ENCODE peak calls at places on chromosomes 11 and 22, in four cellular contexts. One of them, this sample, is unnamed. For H3K4me1, the result is how much of the 10 kb centered on the place peaks cover.

GRCh38 chr22:27625769-27626674 is 175.5 kb downstream of the MN1 start:
- DNase-seq in HepG2: no peak
- DNase-seq in SK-N-SH: no peak
- DNase-seq in GM12878: no peak
- DNase-seq in this sample: no peak

GRCh38 chr11:127620660-127621059 is 620.1 kb upstream of the KIRREL3 start:
- DNase-seq in HepG2: no peak
- DNase-seq in SK-N-SH: no peak
- DNase-seq in GM12878: no peak
- DNase-seq in this sample: no peak

GRCh38 chr22:40583058-40583741 is 53.3 kb downstream of the MRTFA start:
- DNase-seq in HepG2: no peak
- DNase-seq in SK-N-SH: no peak
- DNase-seq in GM12878: no peak
- DNase-seq in this sample: no peak

GRCh38 chr11:22510741-22511140 is 114.9 kb downstream of the FANCF start:
- DNase-seq in HepG2: no peak
- DNase-seq in SK-N-SH: no peak
- DNase-seq in GM12878: no peak
- DNase-seq in this sample: no peak

GRCh38 chr11:65420506-65421203 is 1.9 kb upstream of the NEAT1 start:
- DNase-seq in HepG2: no peak
- DNase-seq in SK-N-SH: peak
- DNase-seq in GM12878: no peak
- DNase-seq in this sample: no peak

GRCh38 chr22:41504397-41504796 is 35.5 kb downstream of the ACO2 start:
- DNase-seq in HepG2: no peak
- DNase-seq in SK-N-SH: no peak
- DNase-seq in GM12878: no peak
- DNase-seq in this sample: no peak

GRCh38 chr22:20324139-20324516 is 4.3 kb upstream of the DGCR6L start:
- DNase-seq in HepG2: peak
- DNase-seq in SK-N-SH: no peak
- DNase-seq in GM12878: no peak
- DNase-seq in this sample: no peak

GRCh38 chr11:97751405-97751804 is 1269.3 kb upstream of the CNTN5 start:
- DNase-seq in HepG2: no peak
- DNase-seq in SK-N-SH: no peak
- DNase-seq in GM12878: no peak
- DNase-seq in this sample: no peak

GRCh38 chr11:96817488-96817887 is 427.7 kb downstream of the JRKL start:
- DNase-seq in HepG2: no peak
- DNase-seq in SK-N-SH: no peak
- DNase-seq in GM12878: no peak
- DNase-seq in this sample: no peak

GRCh38 chr11:4982678-4983077 is 12.0 kb upstream of the OR51L1 start:
- DNase-seq in HepG2: no peak
- DNase-seq in SK-N-SH: no peak
- DNase-seq in GM12878: no peak
- DNase-seq in this sample: no peak

DNA sequence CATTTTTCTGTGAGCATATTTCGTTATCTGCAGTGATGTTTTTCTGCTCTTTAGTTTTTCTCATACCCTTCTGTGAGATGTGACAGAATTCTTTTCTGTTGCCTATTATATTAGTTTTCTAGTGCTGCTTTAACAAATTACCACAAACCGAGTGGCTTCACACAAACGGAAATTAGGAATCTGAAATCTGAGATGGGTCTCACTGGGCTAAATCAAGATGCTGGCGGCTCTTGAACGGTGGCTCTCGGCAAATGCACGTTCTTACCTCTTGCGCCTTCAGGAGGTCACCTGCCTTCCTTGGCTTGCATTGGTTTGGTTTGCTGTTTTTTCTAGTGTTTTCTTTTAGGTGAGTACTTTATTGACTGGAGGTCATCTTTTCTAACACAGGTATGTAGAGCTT is 13.0 kb downstream of the ZBED4 start:
- DNase-seq in HepG2: no peak
- DNase-seq in SK-N-SH: no peak
- DNase-seq in GM12878: no peak
- DNase-seq in this sample: no peak
- H3K4me1 ChIP-seq in HepG2: under half
- H3K4me1 ChIP-seq in SK-N-SH: under half
- H3K4me1 ChIP-seq in GM12878: under half
- H3K4me1 ChIP-seq in this sample: under half

DNA sequence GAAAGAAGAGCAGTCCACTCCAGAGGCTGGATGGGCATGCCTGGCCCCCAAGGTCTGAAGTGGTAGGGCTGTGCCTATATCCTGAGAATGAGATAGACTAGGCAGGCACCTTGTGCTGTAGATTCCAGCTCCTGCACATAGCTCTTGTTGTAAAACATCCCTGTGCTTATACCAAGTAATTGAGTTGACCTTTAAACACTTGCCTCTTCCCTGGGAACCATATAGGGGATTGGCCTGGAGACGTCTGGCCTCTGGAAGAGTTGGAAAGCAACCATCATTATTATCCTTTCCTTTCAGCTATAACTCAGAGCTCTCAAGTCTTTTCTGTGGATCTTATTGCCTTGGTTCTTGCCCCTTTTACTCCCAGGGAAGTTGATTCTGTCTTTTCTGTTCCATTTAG is 15.1 kb downstream of the LIMK2 start:
- DNase-seq in HepG2: no peak
- DNase-seq in SK-N-SH: no peak
- DNase-seq in GM12878: no peak
- DNase-seq in this sample: no peak
- TF ChIP-seq REST in HepG2: no peak
- TF ChIP-seq REST in SK-N-SH: no peak
- TF ChIP-seq REST in GM12878: no peak
- TF ChIP-seq REST in this sample: no peak

GRCh38 chr11:108965602-108966001 is 300.7 kb downstream of the DDX10 start:
- DNase-seq in HepG2: no peak
- DNase-seq in SK-N-SH: no peak
- DNase-seq in GM12878: no peak
- DNase-seq in this sample: no peak
- TF ChIP-seq PBX3 in HepG2: no peak
- TF ChIP-seq PBX3 in SK-N-SH: no peak
- TF ChIP-seq PBX3 in GM12878: no peak
- TF ChIP-seq PBX3 in this sample: no peak

DNA sequence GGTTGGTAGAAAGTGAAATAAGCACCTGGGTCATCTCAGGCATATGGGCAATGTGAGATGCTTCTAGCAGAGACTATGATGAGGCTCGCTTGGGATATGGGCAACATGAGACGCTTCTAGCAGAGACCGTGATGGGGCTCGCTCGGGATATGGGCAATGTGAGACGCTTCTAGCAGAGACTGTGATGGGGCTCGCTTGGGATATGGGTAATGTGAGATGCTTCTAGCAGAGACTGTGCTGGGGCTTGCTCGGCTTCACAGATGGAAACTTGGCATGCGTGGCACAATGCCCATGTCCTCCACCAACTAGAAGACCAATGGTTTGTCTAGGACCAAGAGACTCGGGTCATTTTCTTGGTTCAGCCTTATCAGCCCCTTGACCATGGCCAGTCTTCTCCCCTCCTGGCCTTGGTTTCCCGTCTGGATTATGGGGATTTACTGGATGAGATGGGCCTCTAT is 7.1 kb downstream of the MYEOV start:
- DNase-seq in HepG2: no peak
- DNase-seq in SK-N-SH: no peak
- DNase-seq in GM12878: no peak
- DNase-seq in this sample: no peak
- H3K4me1 ChIP-seq in HepG2: under half
- H3K4me1 ChIP-seq in SK-N-SH: half or more
- H3K4me1 ChIP-seq in GM12878: under half
- H3K4me1 ChIP-seq in this sample: half or more

GRCh38 chr22:37750596-37751162 is 53.8 kb downstream of the TRIOBP start:
- DNase-seq in HepG2: no peak
- DNase-seq in SK-N-SH: no peak
- DNase-seq in GM12878: no peak
- DNase-seq in this sample: no peak

GRCh38 chr22:37751449-37752188 is 54.8 kb downstream of the TRIOBP start:
- DNase-seq in HepG2: no peak
- DNase-seq in SK-N-SH: no peak
- DNase-seq in GM12878: no peak
- DNase-seq in this sample: no peak

GRCh38 chr22:37749831-37750595 is 53.2 kb downstream of the TRIOBP start:
- DNase-seq in HepG2: peak
- DNase-seq in SK-N-SH: no peak
- DNase-seq in GM12878: no peak
- DNase-seq in this sample: no peak

GRCh38 chr22:37753746-37754145 is 54.0 kb upstream of the GCAT start:
- DNase-seq in HepG2: no peak
- DNase-seq in SK-N-SH: no peak
- DNase-seq in GM12878: no peak
- DNase-seq in this sample: no peak

DNA sequence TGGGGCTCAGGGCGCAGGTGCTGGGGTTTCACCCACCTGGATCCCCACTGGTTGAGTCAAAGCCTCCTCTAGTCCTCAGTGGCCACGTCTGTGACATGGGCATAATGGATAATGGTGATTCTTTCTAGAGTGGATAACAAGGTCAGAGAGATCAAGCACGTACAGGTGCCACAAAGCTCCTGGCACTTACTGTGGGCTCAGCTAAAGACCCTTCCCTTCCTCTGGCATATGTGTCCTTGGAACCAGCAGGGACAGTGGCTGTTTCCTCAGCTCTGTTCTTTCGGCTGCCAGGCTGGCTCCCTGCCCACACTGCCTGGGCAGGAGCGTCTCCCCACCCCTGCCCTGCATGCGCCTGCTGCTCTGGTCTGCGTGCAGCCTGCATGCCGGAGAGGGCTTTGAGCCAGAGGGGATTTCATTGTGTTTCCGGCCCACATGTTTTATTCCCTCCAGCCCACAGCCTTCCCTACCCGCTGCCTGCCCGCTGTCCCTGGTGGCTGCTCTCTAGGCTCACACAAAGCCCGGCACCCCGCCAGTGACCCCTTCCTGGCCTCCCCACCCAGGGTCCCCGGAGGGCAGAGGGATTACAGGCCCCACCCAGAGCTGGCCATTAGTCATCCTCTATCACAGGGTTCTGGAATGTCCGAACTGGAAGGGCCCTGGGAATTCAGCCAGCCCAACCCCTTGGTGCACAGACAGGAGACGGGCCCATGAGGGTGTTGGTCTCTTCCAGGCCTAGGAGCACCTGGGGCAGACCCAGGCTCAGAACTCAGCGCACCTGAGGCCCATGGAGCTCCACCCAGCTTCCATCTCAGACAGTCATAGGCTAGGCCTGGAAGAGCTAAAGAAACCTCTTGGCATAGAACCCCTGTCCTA is 55.3 kb upstream of the GCAT start:
- DNase-seq in HepG2: peak
- DNase-seq in SK-N-SH: peak
- DNase-seq in GM12878: no peak
- DNase-seq in this sample: peak
- TF ChIP-seq REST in HepG2: no peak
- TF ChIP-seq REST in SK-N-SH: peak
- TF ChIP-seq REST in GM12878: no peak
- TF ChIP-seq REST in this sample: no peak

GRCh38 chr22:42939451-42939881 is 75.5 kb downstream of the PACSIN2 start:
- DNase-seq in HepG2: no peak
- DNase-seq in SK-N-SH: no peak
- DNase-seq in GM12878: no peak
- DNase-seq in this sample: no peak
- TF ChIP-seq PBX3 in HepG2: no peak
- TF ChIP-seq PBX3 in SK-N-SH: no peak
- TF ChIP-seq PBX3 in GM12878: no peak
- TF ChIP-seq PBX3 in this sample: no peak